ENCODE peak calls at places on chromosomes 12 and 14, in six cellular contexts. O, M, G, A, T and R are unnamed samples.

GRCh38 chr12:4939418-4940023 is 29.8 kb downstream of the KCNA1 start:
- DNase-seq in O (no peak), M (no peak), G (no peak), A (no peak), T (no peak), R (no peak)

GRCh38 chr12:93750056-93750455 is 72.9 kb downstream of the CRADD start:
- DNase-seq in O (no peak), M (no peak), G (no peak), A (no peak), T (no peak), R (no peak)

GRCh38 chr14:98906123-98906995 is 365.6 kb downstream of the BCL11B start:
- DNase-seq in O (no peak), M (no peak), G (peak; percentile 93), A (peak; percentile 35), T (peak; percentile 93), R (peak; percentile 96)

GRCh38 chr14:88866305-88866704 is 41.9 kb downstream of the TTC8 start:
- DNase-seq in O (no peak), M (no peak), G (no peak), A (no peak), T (no peak), R (no peak)

GRCh38 chr14:36618641-36619040 is 36.2 kb upstream of the NKX2-8 start:
- DNase-seq in O (no peak), M (no peak), G (no peak), A (no peak), T (no peak), R (no peak)

GRCh38 chr12:20214286-20214685 is 154.1 kb upstream of the PDE3A start:
- DNase-seq in O (no peak), M (no peak), G (no peak), A (no peak), T (no peak), R (peak; percentile 13)

GRCh38 chr12:79251356-79251755 is 386.8 kb downstream of the SYT1 start:
- DNase-seq in O (no peak), M (no peak), G (peak; percentile 1), A (no peak), T (peak; percentile 54), R (peak; percentile 18)

GRCh38 chr14:75487155-75487671 is 35.1 kb upstream of the BATF start:
- DNase-seq in O (no peak), M (peak; percentile 59), G (peak; percentile 74), A (no peak), T (peak; percentile 76), R (peak; percentile 72)

GRCh38 chr14:35341454-35342159 is 49.4 kb downstream of the PSMA6 start:
- DNase-seq in O (no peak), M (peak; percentile 28), G (peak; percentile 78), A (peak; percentile 96), T (peak; percentile 90), R (peak; percentile 98)

GRCh38 chr12:128245890-128246289 is 21.1 kb upstream of the TMEM132C start:
- DNase-seq in O (no peak), M (no peak), G (no peak), A (no peak), T (no peak), R (no peak)

GRCh38 chr14:102768223-102769048 is 8.8 kb upstream of the TRAF3 start:
- DNase-seq in O (no peak), M (peak; percentile 78), G (no peak), A (no peak), T (no peak), R (no peak)

GRCh38 chr12:13128291-13129000 is 25.0 kb upstream of the GSG1 start:
- DNase-seq in O (no peak), M (no peak), G (no peak), A (no peak), T (no peak), R (no peak)

GRCh38 chr12:5003025-5003666 is 40.5 kb upstream of the KCNA5 start:
- DNase-seq in O (peak; percentile 79), M (peak; percentile 72), G (peak; percentile 52), A (peak; percentile 27), T (peak; percentile 41), R (peak; percentile 57)

GRCh38 chr14:70116278-70116677 is 72.5 kb downstream of the SLC8A3 start:
- DNase-seq in O (no peak), M (no peak), G (no peak), A (no peak), T (no peak), R (no peak)

GRCh38 chr14:73633517-73634332 is 11.1 kb upstream of the DNAL1 start:
- DNase-seq in O (peak; percentile 45), M (peak; percentile 80), G (peak; percentile 58), A (no peak), T (peak; percentile 46), R (peak; percentile 80)

GRCh38 chr12:88993655-88994054 is 358.6 kb downstream of the DUSP6 start:
- DNase-seq in O (no peak), M (peak; percentile 7), G (peak; percentile 30), A (no peak), T (peak; percentile 43), R (peak; percentile 62)
- TF ChIP-seq CTCF in O (peak; percentile 73), M (peak; percentile 26), G (peak; percentile 51), A (peak; percentile 67), T (peak; percentile 65), R (peak; percentile 55)

DNA sequence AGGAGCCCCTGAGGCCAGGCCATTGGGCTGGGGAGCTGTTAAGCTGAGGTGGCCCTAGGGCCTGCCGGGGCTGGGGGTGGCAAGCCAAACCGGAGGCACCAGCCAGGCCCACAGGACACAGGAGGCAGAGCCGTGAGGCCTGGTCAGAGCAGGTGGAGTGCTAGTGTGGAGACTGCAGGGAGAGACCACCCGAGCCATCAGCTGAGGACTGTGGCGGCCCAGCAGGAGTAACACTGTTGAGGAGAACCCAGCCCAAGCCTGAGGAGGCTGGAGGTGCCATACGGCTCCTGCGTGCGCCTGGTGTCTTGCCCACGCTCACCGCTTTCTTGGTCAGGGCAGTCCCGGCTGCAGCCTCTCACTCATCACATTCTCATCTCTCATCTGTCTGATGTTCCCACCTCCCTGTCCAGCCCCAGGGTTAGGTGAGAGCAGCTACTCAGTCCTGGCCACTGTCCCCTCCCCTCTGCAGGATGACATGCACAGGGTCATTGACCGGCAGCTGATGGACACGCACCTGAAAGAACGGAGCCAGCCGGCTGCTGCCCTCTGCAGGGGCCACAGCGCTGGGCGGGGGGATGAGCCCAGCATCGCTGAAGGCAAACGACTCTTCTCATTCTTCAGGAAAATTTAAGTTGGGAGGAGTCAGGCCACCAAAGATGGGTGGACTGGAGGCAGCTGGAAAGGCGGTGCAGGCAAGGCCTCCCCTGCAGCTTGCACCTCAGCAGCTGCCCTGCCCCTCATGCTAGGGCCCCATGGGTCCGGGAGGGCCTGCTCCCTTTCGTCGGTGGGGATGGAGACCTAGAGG is 23.8 kb downstream of the RAB35 start:
- DNase-seq in O (no peak), M (no peak), G (no peak), A (no peak), T (no peak), R (no peak)
- TF ChIP-seq CTCF in O (no peak), M (no peak), G (no peak), A (no peak), T (no peak), R (no peak)

GRCh38 chr14:60195179-60195810 is 30.1 kb upstream of the DHRS7 start:
- DNase-seq in O (no peak), M (peak; percentile 12), G (no peak), A (no peak), T (no peak), R (no peak)
- TF ChIP-seq CTCF in O (no peak), M (peak; percentile 63), G (no peak), A (no peak), T (no peak), R (no peak)

GRCh38 chr12:52320784-52321400 is at the start of gene KRT83:
- DNase-seq in O (no peak), M (no peak), G (no peak), A (no peak), T (no peak), R (no peak)

GRCh38 chr12:52317443-52318052 is 3.6 kb downstream of the KRT83 start:
- DNase-seq in O (no peak), M (no peak), G (no peak), A (no peak), T (no peak), R (no peak)

GRCh38 chr12:52318241-52318990 is 2.8 kb downstream of the KRT83 start:
- DNase-seq in O (no peak), M (no peak), G (no peak), A (no peak), T (no peak), R (no peak)

GRCh38 chr12:52321433-52321832 is 235 bp upstream of the KRT83 start:
- DNase-seq in O (no peak), M (no peak), G (no peak), A (no peak), T (no peak), R (no peak)

DNA sequence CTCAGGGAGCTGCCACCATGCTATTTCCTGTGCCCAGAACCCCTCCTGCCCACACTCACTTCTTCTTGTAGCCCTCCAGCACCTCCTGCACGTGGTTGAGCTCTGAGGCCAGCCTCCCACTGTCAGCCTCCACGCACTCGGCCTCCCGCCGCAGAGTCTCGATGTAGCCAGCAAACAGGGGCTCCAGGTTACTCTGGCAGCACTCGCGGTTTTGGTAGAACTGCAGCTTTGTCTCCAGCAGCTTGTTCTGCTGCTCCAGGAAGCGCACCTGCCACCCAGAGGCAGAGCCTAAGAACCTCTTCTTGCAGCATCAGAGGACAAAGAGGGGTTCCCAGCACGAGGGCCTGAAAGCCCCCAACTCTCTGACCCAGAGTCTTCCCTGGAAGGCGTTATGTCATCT is 2.1 kb downstream of the KRT83 start:
- DNase-seq in O (no peak), M (no peak), G (no peak), A (no peak), T (no peak), R (peak; percentile 20)
- TF ChIP-seq CTCF in O (no peak), M (no peak), G (no peak), A (no peak), T (no peak), R (peak; percentile 23)

GRCh38 chr12:44000309-44000952 is 164.6 kb downstream of the TMEM117 start:
- DNase-seq in O (peak; percentile 9), M (peak; percentile 22), G (peak; percentile 43), A (no peak), T (peak; percentile 72), R (peak; percentile 76)
- TF ChIP-seq CTCF in O (peak; percentile 66), M (peak; percentile 61), G (peak; percentile 42), A (no peak), T (peak; percentile 81), R (peak; percentile 43)

DNA sequence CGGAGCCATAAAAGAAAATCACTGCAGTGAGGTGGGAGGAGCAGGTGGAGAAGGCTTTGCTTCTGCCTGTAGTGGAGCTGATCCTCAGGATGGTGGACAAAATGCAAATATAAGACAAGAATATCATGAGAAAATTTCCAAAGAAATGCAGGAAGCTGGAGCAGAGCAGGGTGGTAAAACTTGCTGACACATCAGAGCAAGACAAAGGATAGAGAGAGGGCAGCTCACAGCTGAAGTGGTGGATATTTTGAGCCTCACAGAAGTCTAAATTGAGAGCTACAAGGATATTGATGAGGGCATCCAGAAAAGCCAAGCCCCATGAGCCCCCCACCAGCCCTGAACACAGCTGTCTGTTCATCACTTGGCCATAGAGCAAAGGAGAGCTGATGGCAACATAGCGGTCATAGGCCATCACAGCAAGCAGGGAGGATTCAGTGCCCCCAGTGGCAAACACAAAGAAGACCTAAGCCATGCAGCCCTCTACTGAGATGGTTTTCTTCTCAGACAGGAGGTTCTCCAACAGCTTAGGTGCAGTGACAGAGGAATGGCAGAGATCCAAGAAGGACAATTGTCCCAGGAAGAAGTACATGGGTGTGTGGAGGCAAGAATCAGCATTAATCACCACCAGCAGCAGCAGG is 30.0 kb upstream of the ANP32D start:
- DNase-seq in O (no peak), M (no peak), G (no peak), A (no peak), T (no peak), R (no peak)
- TF ChIP-seq CTCF in O (peak; percentile 18), M (no peak), G (no peak), A (no peak), T (no peak), R (no peak)